ENCODE peak calls at places on chromosome 11, in eight cellular contexts. S is AG09309, J is fibroblast of the aortic adventitia, A is mucosa of descending colon, Z is heart right ventricle, D is lower lobe of right lung, Q is coronary artery, K is kidney. L is an unnamed sample.

GRCh38 chr11:46755962-46756361 is 36.9 kb downstream of the F2 start:
- DNase-seq in S (no peak), J (peak), A (no peak), Z (no peak), D (no peak), Q (no peak), K (no peak), L (no peak)

GRCh38 chr11:86395061-86395551 is 20.4 kb downstream of the CCDC81 start:
- DNase-seq in S (no peak), J (no peak), A (no peak), Z (no peak), D (no peak), Q (no peak), K (peak), L (no peak)

GRCh38 chr11:32259641-32260081 is 168.8 kb downstream of the RCN1 start:
- DNase-seq in S (no peak), J (peak), A (no peak), Z (peak), D (peak), Q (no peak), K (no peak), L (no peak)

GRCh38 chr11:12173111-12173510 is 62.7 kb downstream of the MICAL2 start:
- DNase-seq in S (no peak), J (no peak), A (no peak), Z (no peak), D (no peak), Q (no peak), K (no peak), L (no peak)

GRCh38 chr11:2531987-2532703 is 87.3 kb downstream of the KCNQ1 start:
- DNase-seq in S (no peak), J (no peak), A (peak), Z (no peak), D (peak), Q (no peak), K (peak), L (no peak)

GRCh38 chr11:12161603-12162350 is 51.4 kb downstream of the MICAL2 start:
- DNase-seq in S (no peak), J (no peak), A (no peak), Z (no peak), D (no peak), Q (peak), K (no peak), L (no peak)

GRCh38 chr11:120054753-120055045 is 83.2 kb downstream of the TRIM29 start:
- DNase-seq in S (no peak), J (no peak), A (no peak), Z (no peak), D (no peak), Q (peak), K (no peak), L (no peak)

GRCh38 chr11:118088531-118088930 is 1.8 kb upstream of the SMIM35 start:
- DNase-seq in S (no peak), J (no peak), A (peak), Z (peak), D (peak), Q (no peak), K (peak), L (no peak)

GRCh38 chr11:61035086-61035835 is 63.8 kb downstream of the CD6 start:
- DNase-seq in S (no peak), J (no peak), A (no peak), Z (no peak), D (no peak), Q (no peak), K (no peak), L (no peak)

GRCh38 chr11:55726715-55727324 is 46.4 kb upstream of the OR5D13 start:
- DNase-seq in S (no peak), J (no peak), A (no peak), Z (no peak), D (no peak), Q (no peak), K (no peak), L (no peak)
- TF ChIP-seq CTCF in S (no peak), J (no peak), A (no peak), Z (no peak), D (no peak), Q (no peak), K (no peak), L (no peak)

DNA sequence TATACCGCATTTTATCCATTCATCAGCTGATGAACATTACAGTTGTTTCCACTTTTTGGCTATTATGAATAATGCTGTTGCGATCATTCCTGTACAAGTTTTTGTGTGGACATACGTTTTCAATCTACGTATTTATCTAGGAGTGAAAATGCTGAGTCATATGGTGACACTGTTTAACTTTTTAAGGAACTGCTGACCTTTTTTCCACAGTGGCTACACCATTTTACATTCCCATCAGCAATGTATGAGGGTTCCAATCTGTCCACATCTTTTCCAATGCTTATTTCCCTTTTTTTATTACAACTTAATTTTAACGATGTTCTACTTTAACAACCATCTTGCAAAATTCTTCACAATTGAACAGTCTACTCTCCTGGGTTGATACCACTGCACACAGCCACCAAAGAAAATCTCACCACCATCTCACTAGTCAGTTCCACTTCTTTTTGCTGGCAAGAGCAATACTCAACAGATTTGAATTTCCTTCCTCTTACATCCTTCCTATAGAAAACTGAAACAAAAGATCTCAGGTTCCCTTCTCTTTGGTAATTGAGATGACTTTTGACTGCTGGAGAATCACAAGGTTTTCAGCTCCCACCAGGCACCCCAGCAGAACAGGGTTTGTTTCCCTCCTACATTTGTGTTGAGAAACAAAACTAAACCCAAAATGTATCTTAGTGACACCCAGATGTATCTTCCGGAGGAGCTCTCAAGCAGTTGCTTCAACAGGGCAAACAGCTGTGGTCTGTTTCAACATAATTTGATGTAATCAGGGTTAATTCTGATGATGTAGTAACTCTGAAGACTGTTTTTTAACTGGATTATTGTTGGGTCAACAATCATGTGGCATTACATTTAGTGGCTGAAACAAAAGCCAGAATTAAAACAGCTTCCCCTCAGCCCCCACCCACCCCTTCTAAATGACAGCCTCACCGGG is 7.0 kb upstream of the GAB2 start:
- DNase-seq in S (no peak), J (peak), A (no peak), Z (no peak), D (no peak), Q (no peak), K (no peak), L (no peak)
- H3K4me3 ChIP-seq in S (no peak), J (no peak), A (no peak), Z (no peak), D (no peak), Q (no peak), K (no peak), L (no peak)

DNA sequence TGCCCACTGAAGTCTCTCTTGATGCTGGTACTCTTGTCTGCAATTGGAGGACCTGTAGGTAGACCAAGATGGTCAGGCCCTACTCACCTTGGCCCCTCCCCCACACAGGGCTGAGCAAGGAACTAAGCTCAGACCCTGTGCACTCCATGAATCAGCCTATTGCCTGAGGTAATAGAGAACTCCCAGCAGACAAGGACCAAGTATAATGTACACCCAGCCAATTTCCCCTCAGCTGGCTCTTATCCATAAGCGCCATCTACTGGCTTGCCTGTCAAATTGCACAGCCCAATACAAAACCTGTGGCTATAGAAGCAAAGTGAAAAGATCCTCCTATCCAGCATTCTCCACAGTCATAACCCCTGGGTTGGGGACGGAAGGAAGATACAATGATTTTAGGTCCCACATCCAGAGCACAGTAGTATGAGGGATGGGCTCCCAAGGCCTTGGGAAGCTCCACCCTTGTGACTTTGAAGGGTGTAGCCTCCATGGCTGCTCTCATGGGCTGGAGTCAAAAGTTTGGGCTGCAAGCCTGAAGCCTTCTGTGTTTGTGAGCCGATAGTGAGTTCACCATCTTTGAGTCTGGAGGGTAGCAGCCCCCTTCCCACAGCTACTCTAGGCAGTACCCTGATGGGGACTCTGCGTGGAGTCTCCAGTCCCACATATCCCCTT is 56.0 kb downstream of the GLYATL2 start:
- DNase-seq in S (peak), J (peak), A (no peak), Z (peak), D (no peak), Q (no peak), K (no peak), L (peak)
- TF ChIP-seq CTCF in S (peak), J (peak), A (peak), Z (peak), D (peak), Q (no peak), K (peak), L (peak)

GRCh38 chr11:36558511-36559413 is 9.0 kb upstream of the RAG1 start:
- DNase-seq in S (no peak), J (no peak), A (no peak), Z (no peak), D (no peak), Q (no peak), K (no peak), L (no peak)
- H3K4me3 ChIP-seq in S (no peak), J (no peak), A (no peak), Z (no peak), D (no peak), Q (no peak), K (no peak), L (no peak)

DNA sequence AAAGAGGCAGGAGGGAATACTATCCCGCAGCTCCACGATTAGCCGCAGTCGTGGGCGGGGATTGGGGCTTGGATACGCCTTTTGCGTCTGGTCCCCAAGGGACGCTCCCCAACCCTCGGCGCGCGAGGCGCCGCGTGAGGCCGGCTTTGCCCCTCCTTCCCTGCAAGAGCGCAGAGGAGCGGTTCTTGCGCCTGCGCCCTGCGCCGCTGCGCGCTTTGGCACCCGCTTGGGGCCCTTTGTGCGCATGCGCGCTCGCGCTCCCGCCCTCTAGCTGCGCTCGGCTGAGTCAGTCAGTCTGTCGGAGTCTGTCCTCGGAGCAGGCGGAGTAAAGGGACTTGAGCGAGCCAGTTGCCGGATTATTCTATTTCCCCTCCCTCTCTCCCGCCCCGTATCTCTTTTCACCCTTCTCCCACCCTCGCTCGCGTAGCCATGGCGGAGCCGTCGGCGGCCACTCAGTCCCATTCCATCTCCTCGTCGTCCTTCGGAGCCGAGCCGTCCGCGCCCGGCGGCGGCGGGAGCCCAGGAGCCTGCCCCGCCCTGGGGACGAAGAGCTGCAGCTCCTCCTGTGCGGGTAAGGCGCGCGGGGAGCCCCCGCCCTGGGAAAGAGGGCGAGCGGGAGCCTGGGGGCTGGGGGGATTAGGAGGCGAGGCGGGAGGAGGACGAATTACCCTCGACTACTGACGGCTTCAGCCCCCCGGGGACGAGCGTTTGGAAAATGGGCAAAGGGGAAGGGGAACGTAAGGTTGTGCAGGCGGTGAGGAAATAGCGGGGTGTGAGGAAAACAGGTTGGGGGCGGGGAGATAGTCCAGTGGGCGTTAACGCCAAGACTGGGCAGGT is at the start of gene RTN3:
- DNase-seq in S (peak), J (peak), A (peak), Z (peak), D (peak), Q (peak), K (peak), L (peak)
- TF ChIP-seq CTCF in S (peak), J (no peak), A (peak), Z (peak), D (no peak), Q (no peak), K (no peak), L (peak)

GRCh38 chr11:19962053-19962794 is 198.1 kb downstream of the DBX1 start:
- DNase-seq in S (no peak), J (no peak), A (no peak), Z (no peak), D (no peak), Q (peak), K (no peak), L (no peak)
- H3K4me3 ChIP-seq in S (no peak), J (no peak), A (no peak), Z (no peak), D (no peak), Q (no peak), K (no peak), L (no peak)

GRCh38 chr11:91796999-91797398 is 427.6 kb upstream of the FAT3 start:
- DNase-seq in S (no peak), J (no peak), A (no peak), Z (no peak), D (no peak), Q (no peak), K (no peak), L (no peak)
- TF ChIP-seq CTCF in S (no peak), J (no peak), A (no peak), Z (no peak), D (no peak), Q (no peak), K (no peak), L (no peak)

L was measured in CD8-positive, alpha-beta T cell.